ENCODE peak calls at places on chromosomes 7 and 10, in four cellular contexts. C is GM20000, F is HCT116, X is ovary. J is an unnamed sample.

GRCh38 chr10:44706745-44707144 is 204.4 kb upstream of the TMEM72 start:
- DNase-seq in C (no peak), F (peak), X (no peak), J (no peak)

GRCh38 chr7:46776790-46777189 is 805.1 kb downstream of the TNS3 start:
- DNase-seq in C (no peak), F (no peak), X (no peak), J (no peak)

GRCh38 chr10:11210211-11210922 is 192.7 kb downstream of the CELF2 start:
- DNase-seq in C (no peak), F (no peak), X (no peak), J (no peak)

GRCh38 chr10:123774075-123774742 is 108.1 kb downstream of the GPR26 start:
- DNase-seq in C (no peak), F (no peak), X (no peak), J (no peak)

GRCh38 chr7:156781972-156782371 is 111.0 kb downstream of the LMBR1 start:
- DNase-seq in C (no peak), F (no peak), X (no peak), J (no peak)

GRCh38 chr10:80684217-80684616 is 146.5 kb downstream of the SH2D4B start:
- DNase-seq in C (peak), F (peak), X (no peak), J (peak)

GRCh38 chr10:33731322-33731721 is 396.9 kb upstream of the NRP1 start:
- DNase-seq in C (no peak), F (no peak), X (no peak), J (no peak)

GRCh38 chr7:78019457-78020130 is 221.0 kb downstream of the PHTF2 start:
- DNase-seq in C (peak), F (peak), X (peak), J (peak)

GRCh38 chr7:140230517-140230861 is 53.7 kb upstream of the KDM7A start:
- DNase-seq in C (peak), F (no peak), X (no peak), J (peak)

GRCh38 chr10:119199231-119199992 is 8.0 kb upstream of the GRK5 start:
- DNase-seq in C (peak), F (peak), X (peak), J (peak)

GRCh38 chr10:31745612-31746376 is 182.8 kb downstream of the ARHGAP12 start:
- DNase-seq in C (no peak), F (peak), X (no peak), J (no peak)

GRCh38 chr10:80471009-80471408 is 16.9 kb downstream of the TSPAN14 start:
- DNase-seq in C (no peak), F (no peak), X (no peak), J (no peak)

GRCh38 chr10:61487506-61487905 is 34.3 kb upstream of the TMEM26 start:
- DNase-seq in C (no peak), F (no peak), X (no peak), J (no peak)

GRCh38 chr10:60377955-60378354 is 11.7 kb downstream of the ANK3 start:
- DNase-seq in C (no peak), F (no peak), X (no peak), J (no peak)

GRCh38 chr10:61822781-61823230 is 78.7 kb upstream of the ARID5B start:
- DNase-seq in C (no peak), F (no peak), X (no peak), J (no peak)

GRCh38 chr7:100546129-100546867 is 7.3 kb downstream of the AGFG2 start:
- DNase-seq in C (peak), F (no peak), X (no peak), J (peak)

GRCh38 chr10:32005050-32005449 is 51.2 kb downstream of the KIF5B start:
- DNase-seq in C (peak), F (peak), X (no peak), J (peak)

GRCh38 chr7:2169923-2170575 is 62.7 kb downstream of the MAD1L1 start:
- DNase-seq in C (no peak), F (no peak), X (no peak), J (no peak)

GRCh38 chr10:21396889-21397288 is 128.6 kb downstream of the SKIDA1 start:
- DNase-seq in C (no peak), F (no peak), X (no peak), J (no peak)

GRCh38 chr10:129910861-129911260 is 53.2 kb downstream of the EBF3 start:
- DNase-seq in C (no peak), F (no peak), X (no peak), J (no peak)

GRCh38 chr10:60465801-60466200 is 76.1 kb upstream of the ANK3 start:
- DNase-seq in C (no peak), F (no peak), X (no peak), J (no peak)

GRCh38 chr7:138980575-138981285 is 459 bp downstream of the KIAA1549 start:
- DNase-seq in C (no peak), F (no peak), X (peak), J (peak)

GRCh38 chr10:11089272-11089671 is 71.6 kb downstream of the CELF2 start:
- DNase-seq in C (no peak), F (no peak), X (no peak), J (no peak)

GRCh38 chr7:93029056-93029455 is 88.7 kb downstream of the SAMD9 start:
- DNase-seq in C (no peak), F (no peak), X (no peak), J (no peak)

GRCh38 chr7:75732764-75733630 is 5.7 kb downstream of the HIP1 start:
- DNase-seq in C (no peak), F (peak), X (no peak), J (no peak)

GRCh38 chr10:16182688-16183087 is 254.1 kb upstream of the PTER start:
- DNase-seq in C (no peak), F (no peak), X (no peak), J (no peak)

GRCh38 chr7:107078517-107078966 is 34.0 kb downstream of the PRKAR2B start:
- DNase-seq in C (no peak), F (peak), X (peak), J (no peak)

GRCh38 chr10:5095687-5096086 is 1.5 kb downstream of the AKR1C3 start:
- DNase-seq in C (no peak), F (no peak), X (no peak), J (no peak)

GRCh38 chr10:17640331-17640816 is 3.6 kb upstream of the STAM start:
- DNase-seq in C (no peak), F (no peak), X (no peak), J (no peak)

GRCh38 chr10:25561761-25562160 is 372.3 kb upstream of the MYO3A start:
- DNase-seq in C (no peak), F (no peak), X (no peak), J (no peak)

GRCh38 chr10:25552283-25552919 is 377.6 kb downstream of the GPR158 start:
- DNase-seq in C (no peak), F (no peak), X (no peak), J (no peak)

GRCh38 chr10:25557136-25557535 is 376.9 kb upstream of the MYO3A start:
- DNase-seq in C (no peak), F (no peak), X (no peak), J (no peak)

GRCh38 chr10:25556457-25556856 is 377.6 kb upstream of the MYO3A start:
- DNase-seq in C (no peak), F (no peak), X (no peak), J (no peak)

DNA sequence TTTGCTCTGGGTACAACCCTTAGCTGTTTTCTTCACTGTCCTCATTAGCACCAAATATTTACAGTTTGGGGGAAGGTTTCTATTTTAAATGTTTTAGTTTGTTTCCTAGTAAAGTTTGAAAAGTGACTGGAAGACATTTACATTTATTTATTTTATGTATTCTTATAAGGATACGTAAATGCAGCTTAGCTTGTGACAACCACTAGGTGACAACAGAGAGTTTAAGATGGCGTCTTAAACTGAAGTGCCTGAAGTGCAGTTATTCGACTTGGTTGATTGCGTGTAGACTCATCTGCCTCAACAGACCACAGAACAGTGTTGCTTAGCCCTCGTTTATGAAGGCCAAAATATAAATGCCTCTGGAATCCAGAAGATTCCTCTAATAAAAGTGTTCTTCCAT is 378.2 kb upstream of the MYO3A start:
- DNase-seq in C (no peak), F (no peak), X (no peak), J (no peak)
- TF ChIP-seq CTCF in C (no peak), F (peak), X (no peak), J (no peak)

DNA sequence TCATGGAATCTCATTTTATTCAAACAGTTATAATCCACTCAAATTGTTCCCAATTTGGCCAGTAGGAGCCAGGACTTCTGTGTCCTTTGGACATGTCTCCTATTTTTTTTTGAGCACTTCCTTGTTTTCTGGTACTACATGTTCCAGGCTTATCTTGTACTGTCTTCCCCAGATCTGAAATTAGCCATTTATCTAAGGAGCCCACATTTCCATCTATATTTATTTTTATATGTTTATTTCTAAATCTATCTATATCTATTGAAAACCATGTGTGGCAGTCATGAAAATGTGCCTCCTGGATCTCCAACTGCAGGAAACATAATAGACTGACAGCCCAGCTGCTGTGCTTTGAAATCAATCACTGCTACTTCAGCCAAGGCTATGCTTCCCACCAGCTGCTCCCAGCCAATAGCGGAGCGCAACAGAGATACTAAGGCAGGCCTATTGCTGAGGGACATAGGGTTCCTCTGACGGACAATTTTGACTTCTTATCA is 147.1 kb downstream of the LRRC4 start:
- DNase-seq in C (no peak), F (no peak), X (no peak), J (no peak)
- TF ChIP-seq CTCF in C (no peak), F (peak), X (no peak), J (no peak)

DNA sequence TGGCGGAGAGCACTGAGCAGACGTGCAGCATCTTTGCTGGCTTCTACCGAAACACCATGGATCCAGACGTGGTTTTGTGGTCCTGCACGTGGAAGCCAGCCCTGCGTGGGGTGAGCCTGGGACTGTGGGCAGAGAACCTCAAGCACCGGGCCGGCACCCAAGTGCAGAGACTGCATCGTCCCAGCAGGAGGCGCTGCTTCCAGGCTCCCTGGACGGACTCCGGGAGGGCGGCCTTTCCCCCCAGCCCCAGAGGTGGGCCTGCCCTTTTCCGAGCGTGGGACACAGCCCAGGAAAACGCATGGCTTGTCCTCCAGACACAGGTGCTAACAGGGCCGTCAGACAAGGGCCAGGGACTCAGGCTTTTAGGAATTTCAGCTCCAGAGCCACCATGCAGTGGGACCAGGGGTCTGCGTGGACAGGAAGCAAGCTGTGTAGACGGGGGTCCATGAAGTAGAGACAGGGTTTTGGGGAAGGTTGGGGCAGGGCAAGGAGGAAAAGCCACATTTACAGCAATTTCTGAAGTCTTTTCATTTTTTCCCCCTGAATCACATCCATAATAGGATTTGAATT is 303.9 kb downstream of the WDR37 start:
- DNase-seq in C (no peak), F (no peak), X (no peak), J (no peak)
- TF ChIP-seq CTCF in C (no peak), F (peak), X (no peak), J (no peak)

GRCh38 chr10:132577350-132578005 is 39.9 kb downstream of the INPP5A start:
- DNase-seq in C (no peak), F (no peak), X (no peak), J (no peak)
- TF ChIP-seq CTCF in C (no peak), F (no peak), X (no peak), J (no peak)

DNA sequence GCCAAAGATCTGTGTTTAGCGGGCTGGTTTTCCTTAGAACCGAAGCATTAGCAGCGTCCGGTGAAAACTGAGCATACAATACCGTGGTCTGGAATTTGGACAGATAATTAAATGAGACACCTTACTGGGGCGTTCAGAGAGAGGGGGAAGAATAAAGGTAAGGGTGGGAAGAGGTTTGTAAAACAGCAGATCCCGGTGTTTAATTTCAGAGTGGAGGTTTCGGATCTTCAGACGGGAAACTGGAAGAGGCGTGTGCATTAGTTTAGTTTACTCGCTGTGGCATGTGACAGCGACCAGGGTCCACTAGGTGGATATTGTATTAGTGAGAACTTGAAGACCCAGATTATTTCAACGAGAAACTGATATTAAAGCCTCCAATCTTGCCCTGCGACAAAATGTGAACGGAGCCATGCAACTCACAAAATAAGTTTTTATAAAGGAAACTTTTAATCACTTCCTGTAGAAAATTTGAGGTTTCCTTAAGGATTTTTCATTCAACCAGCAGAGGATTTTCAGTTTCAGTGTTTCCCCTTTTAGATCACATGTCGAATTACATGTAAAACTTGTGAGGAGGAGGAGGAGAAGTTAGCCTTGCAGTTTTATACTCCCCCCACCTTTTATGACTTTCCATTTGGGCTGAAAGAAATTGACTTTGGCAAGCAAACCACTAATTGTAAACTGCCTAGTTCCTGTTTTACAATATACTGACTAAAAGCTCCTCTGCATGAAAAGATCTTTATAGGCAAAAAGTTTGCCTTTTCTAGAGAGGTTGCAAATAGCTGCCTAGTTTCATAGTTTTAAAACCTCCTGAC is 2.8 kb downstream of the BAMBI start:
- DNase-seq in C (no peak), F (no peak), X (no peak), J (no peak)
- TF ChIP-seq CTCF in C (no peak), F (no peak), X (no peak), J (no peak)

GRCh38 chr7:132709971-132710567 is 133.8 kb upstream of the PLXNA4 start:
- DNase-seq in C (no peak), F (peak), X (no peak), J (no peak)
- TF ChIP-seq CTCF in C (peak), F (peak), X (no peak), J (peak)